ENCODE peak calls at places on chromosomes 12 and 14, in five cellular contexts. L is neuronal stem cell, B is IMR-90, D is mesenchymal stem cell, I is H1. Z is an unnamed sample.

GRCh38 chr12:102407776-102408486 is 72.4 kb downstream of the IGF1 start:
- DNase-seq in I (no peak), B (peak), D (no peak), L (no peak), Z (no peak)

GRCh38 chr12:116381744-116382455 is 104.4 kb upstream of the MED13L start:
- DNase-seq in D (peak), I (peak), B (peak), L (peak), Z (peak)

GRCh38 chr14:69059658-69060648 is 80.9 kb upstream of the ACTN1 start:
- DNase-seq in I (no peak), B (peak), L (no peak), D (peak), Z (no peak)

GRCh38 chr14:64549805-64550538 is at the start of gene PPP1R36:
- DNase-seq in B (no peak), L (no peak), I (no peak), D (peak), Z (peak)

GRCh38 chr14:35688427-35688826 is 120.7 kb downstream of the RALGAPA1 start:
- DNase-seq in L (no peak), I (no peak), B (no peak), D (no peak), Z (no peak)

GRCh38 chr14:21924479-21924878 is 250.9 kb upstream of the OR4E1 start:
- DNase-seq in L (no peak), B (no peak), D (no peak), I (no peak), Z (peak)

GRCh38 chr12:77354766-77355362 is 289.5 kb upstream of the E2F7 start:
- DNase-seq in B (peak), L (no peak), D (no peak), I (no peak), Z (no peak)

GRCh38 chr12:105696-106095 is 39.1 kb downstream of the IQSEC3 start:
- DNase-seq in L (no peak), D (no peak), I (no peak), B (no peak), Z (no peak)

GRCh38 chr12:13437541-13437940 is 241.0 kb downstream of the EMP1 start:
- DNase-seq in I (no peak), B (no peak), L (no peak), D (no peak), Z (no peak)

GRCh38 chr12:124399622-124400021 is 104.7 kb downstream of the RFLNA start:
- DNase-seq in L (peak), I (no peak), B (no peak), D (peak), Z (peak)

GRCh38 chr14:100842799-100843198 is 16.9 kb downstream of the MEG3 start:
- DNase-seq in I (no peak), L (no peak), B (peak), D (peak), Z (no peak)

GRCh38 chr14:52342849-52343606 is 28.9 kb downstream of the PTGER2 start:
- DNase-seq in L (no peak), I (no peak), B (peak), D (no peak), Z (no peak)

GRCh38 chr14:95355422-95355821 is 35.7 kb upstream of the CLMN start:
- DNase-seq in D (no peak), L (no peak), B (no peak), I (no peak), Z (no peak)

GRCh38 chr12:69647178-69647577 is 36.5 kb upstream of the LRRC10 start:
- DNase-seq in B (no peak), D (no peak), I (no peak), L (no peak), Z (no peak)

GRCh38 chr12:69091447-69092022 is 147.8 kb upstream of the CPSF6 start:
- DNase-seq in B (no peak), I (no peak), D (no peak), L (no peak), Z (no peak)

GRCh38 chr12:51827925-51828818 is 20.3 kb downstream of the FIGNL2 start:
- DNase-seq in B (peak), D (no peak), L (no peak), I (no peak), Z (no peak)

GRCh38 chr12:93050026-93050747 is 121.1 kb upstream of the EEA1 start:
- DNase-seq in L (no peak), B (peak), I (no peak), D (no peak), Z (no peak)

GRCh38 chr14:96095581-96096476 is 56.7 kb downstream of the C14orf132 start:
- DNase-seq in D (peak), B (peak), L (no peak), I (no peak), Z (no peak)

GRCh38 chr14:69636051-69636639 is 24.7 kb downstream of the SUSD6 start:
- DNase-seq in B (no peak), I (no peak), D (no peak), L (no peak), Z (no peak)

GRCh38 chr14:64217318-64217717 is 76.9 kb downstream of the ESR2 start:
- DNase-seq in B (no peak), D (no peak), L (no peak), I (no peak), Z (no peak)

GRCh38 chr14:79645753-79646362 is 565.4 kb downstream of the DIO2 start:
- DNase-seq in I (no peak), B (no peak), D (no peak), L (no peak), Z (no peak)

GRCh38 chr12:6767592-6768384 is 1.6 kb downstream of the PTMS start:
- DNase-seq in D (peak), L (no peak), B (peak), I (no peak), Z (no peak)

GRCh38 chr14:60594077-60594476 is 55.2 kb downstream of the SIX1 start:
- DNase-seq in I (no peak), D (no peak), B (no peak), L (no peak), Z (no peak)

GRCh38 chr12:9940370-9940769 is 8.2 kb upstream of the CLEC2A start:
- DNase-seq in D (peak), I (no peak), B (peak), L (no peak), Z (no peak)

GRCh38 chr12:101697197-101697929 is at the start of gene CHPT1:
- DNase-seq in B (peak), I (peak), L (peak), D (peak), Z (peak)

GRCh38 chr14:99245541-99246511 is 26.2 kb downstream of the BCL11B start:
- DNase-seq in I (no peak), D (no peak), B (no peak), L (no peak), Z (peak)
- H4K91ac ChIP-seq in I (peak), D (no peak), B (no peak), L (no peak), Z (peak)

DNA sequence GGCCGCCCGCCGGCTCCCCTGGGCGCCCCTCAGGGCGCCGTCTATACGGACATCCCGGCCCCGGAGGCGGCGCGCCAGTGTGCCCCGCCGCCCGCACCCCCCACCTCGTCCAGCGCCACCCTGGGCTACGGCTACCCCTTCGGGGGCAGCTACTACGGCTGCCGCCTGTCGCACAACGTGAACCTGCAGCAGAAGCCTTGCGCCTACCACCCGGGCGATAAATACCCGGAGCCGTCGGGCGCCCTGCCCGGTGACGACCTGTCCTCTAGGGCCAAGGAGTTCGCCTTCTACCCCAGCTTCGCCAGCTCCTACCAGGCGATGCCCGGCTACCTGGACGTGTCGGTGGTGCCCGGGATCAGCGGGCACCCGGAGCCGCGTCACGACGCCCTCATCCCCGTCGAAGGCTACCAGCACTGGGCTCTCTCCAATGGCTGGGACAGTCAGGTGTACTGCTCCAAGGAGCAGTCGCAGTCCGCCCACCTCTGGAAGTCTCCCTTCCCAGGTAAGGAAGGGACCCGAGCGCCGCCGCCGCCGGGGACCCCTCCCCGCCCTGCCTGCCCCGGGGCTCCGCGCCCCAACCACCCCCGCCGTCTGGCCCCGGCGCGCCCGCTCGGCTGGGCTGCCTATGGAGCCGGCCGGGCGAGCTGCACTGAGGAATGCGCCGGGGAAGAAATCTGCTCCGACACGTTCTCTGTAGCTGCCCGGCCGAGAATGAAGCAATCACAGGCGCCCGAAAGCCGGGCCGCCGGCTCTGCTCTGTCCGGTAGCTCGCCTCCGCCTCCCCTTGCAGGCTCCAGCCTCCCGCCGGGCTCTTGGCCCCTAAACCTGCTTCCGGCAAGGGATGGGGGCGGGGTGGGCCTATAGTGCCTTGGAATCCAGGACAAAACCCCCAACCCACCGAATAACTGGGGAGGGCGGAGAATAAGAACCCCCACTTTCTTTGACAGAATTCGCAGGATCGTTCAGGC is 794 bp downstream of the HOXC13 start:
- DNase-seq in I (no peak), B (no peak), D (peak), L (no peak), Z (peak)
- H4K91ac ChIP-seq in I (no peak), B (no peak), D (no peak), L (no peak), Z (no peak)

GRCh38 chr14:103521438-103521961 is 1.1 kb downstream of the CKB start:
- DNase-seq in D (no peak), B (no peak), L (no peak), I (no peak), Z (no peak)

GRCh38 chr14:103522028-103522581 is 525 bp downstream of the CKB start:
- DNase-seq in I (no peak), L (no peak), B (no peak), D (peak), Z (no peak)

GRCh38 chr14:103524002-103524785 is 1.6 kb upstream of the CKB start:
- DNase-seq in I (no peak), D (no peak), B (no peak), L (no peak), Z (no peak)

GRCh38 chr14:103523583-103523969 is 946 bp upstream of the CKB start:
- DNase-seq in B (no peak), L (no peak), D (no peak), I (no peak), Z (no peak)

DNA sequence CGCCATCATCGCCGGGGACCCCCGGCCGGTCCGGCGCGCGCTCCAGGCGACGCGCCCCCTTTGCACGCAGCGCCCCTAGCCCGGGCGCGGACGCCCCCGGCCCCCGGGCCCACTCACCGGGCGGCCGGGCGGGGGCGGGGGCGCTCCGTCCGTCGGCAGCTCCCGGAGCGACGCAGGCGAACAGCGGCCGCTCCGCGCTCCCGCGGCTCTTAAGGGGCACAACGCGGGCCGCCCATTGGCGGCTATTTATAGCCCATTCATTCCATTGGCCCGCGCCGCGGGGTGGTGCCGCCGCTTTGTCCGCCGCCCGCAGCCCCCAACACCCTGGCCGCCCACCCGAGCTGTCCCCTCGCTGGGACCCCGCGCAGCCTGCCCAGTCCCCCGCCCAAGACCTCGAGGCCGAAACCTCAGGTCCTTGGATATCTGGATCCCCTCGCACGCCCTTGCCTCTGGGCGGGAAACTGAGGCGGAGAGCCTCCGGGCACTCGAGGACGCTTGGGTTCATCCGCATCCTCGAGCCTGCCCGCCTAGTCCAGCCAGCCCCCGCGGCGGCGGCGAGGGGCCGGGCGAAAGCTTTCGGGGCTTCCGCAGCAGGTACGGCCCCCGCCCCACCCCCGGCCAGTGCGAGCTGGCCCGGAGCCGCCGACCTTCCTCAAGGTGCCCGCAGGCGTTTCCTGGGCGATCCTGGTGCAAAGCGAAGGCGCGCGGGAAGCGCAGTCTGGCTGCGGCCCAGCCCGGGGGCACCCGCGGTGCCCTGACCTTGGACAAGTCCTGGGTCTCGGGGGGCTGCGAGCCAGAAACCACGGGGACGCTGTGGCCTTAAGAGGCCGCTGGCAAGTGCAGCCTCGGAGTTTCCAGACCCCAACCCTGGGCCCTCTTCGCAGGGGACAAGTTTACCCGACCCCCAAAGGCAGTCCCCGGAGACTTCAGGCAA is at the start of gene CKB:
- DNase-seq in D (peak), B (peak), L (peak), I (no peak), Z (peak)
- H4K91ac ChIP-seq in D (no peak), B (no peak), L (no peak), I (peak), Z (no peak)

GRCh38 chr12:8678661-8679111 is 16.1 kb upstream of the MFAP5 start:
- DNase-seq in I (no peak), L (no peak), D (no peak), B (no peak), Z (no peak)
- H4K91ac ChIP-seq in I (no peak), L (no peak), D (no peak), B (no peak), Z (no peak)

GRCh38 chr12:29222200-29222599 is 73.1 kb downstream of the FAR2 start:
- DNase-seq in L (no peak), D (no peak), B (no peak), I (no peak), Z (no peak)
- H4K91ac ChIP-seq in L (no peak), D (no peak), B (no peak), I (no peak), Z (no peak)

GRCh38 chr12:50618864-50619609 is 114.3 kb downstream of the DIP2B start:
- DNase-seq in I (no peak), L (no peak), D (peak), B (peak), Z (no peak)
- H4K91ac ChIP-seq in I (no peak), L (no peak), D (no peak), B (peak), Z (no peak)

GRCh38 chr12:47222960-47223847 is 143.4 kb upstream of the AMIGO2 start:
- DNase-seq in D (peak), L (no peak), I (peak), B (no peak), Z (peak)
- H4K91ac ChIP-seq in D (no peak), L (no peak), I (peak), B (peak), Z (no peak)

GRCh38 chr12:8662592-8662991 is at the start of gene MFAP5:
- DNase-seq in D (no peak), B (peak), L (no peak), I (no peak), Z (no peak)
- H4K91ac ChIP-seq in D (no peak), B (no peak), L (no peak), I (no peak), Z (no peak)

Z was measured in H9.